ENCODE peak calls at places on chromosomes 5 and 9, in six cellular contexts. X, J, W, H, E and B are unnamed samples.

GRCh38 chr5:34735436-34736426 is 79.6 kb downstream of the RAI14 start:
- DNase-seq in W (no peak), X (no peak), E (peak; percentile 37), J (no peak), H (no peak), B (no peak)

GRCh38 chr5:150461231-150461630 is 11.7 kb upstream of the RPS14 start:
- DNase-seq in J (no peak), E (peak; percentile 40), W (no peak), H (no peak), X (no peak), B (peak; percentile 90)

GRCh38 chr9:98647236-98647635 is 61.5 kb downstream of the GABBR2 start:
- DNase-seq in X (no peak), J (no peak), H (no peak), W (no peak), E (no peak), B (no peak)

GRCh38 chr5:105506692-105507277 is 1944.2 kb upstream of the NUDT12 start:
- DNase-seq in E (peak; percentile 48), X (no peak), J (no peak), W (no peak), H (peak; percentile 5), B (no peak)

GRCh38 chr5:16881253-16881652 is 54.8 kb downstream of the MYO10 start:
- DNase-seq in X (no peak), H (peak; percentile 74), W (no peak), E (no peak), J (no peak), B (no peak)

GRCh38 chr5:87499478-87500410 is 87.0 kb upstream of the CCNH start:
- DNase-seq in X (no peak), H (peak; percentile 7), E (no peak), W (no peak), J (no peak), B (peak; percentile 68)

GRCh38 chr9:93183663-93184438 is at the start of gene WNK2:
- DNase-seq in J (peak; percentile 17), H (peak; percentile 73), X (peak; percentile 19), E (no peak), W (no peak), B (no peak)

GRCh38 chr9:130794923-130795495 is 40.0 kb upstream of the ABL1 start:
- DNase-seq in J (no peak), W (no peak), X (no peak), E (no peak), H (no peak), B (no peak)

GRCh38 chr9:125262217-125262991 is 778 bp downstream of the GAPVD1 start:
- DNase-seq in E (peak; percentile 34), J (no peak), H (no peak), X (no peak), W (no peak), B (no peak)

GRCh38 chr5:178229861-178230260 is 2.7 kb downstream of the PHYKPL start:
- DNase-seq in W (no peak), H (no peak), J (no peak), E (no peak), X (no peak), B (peak; percentile 67)